ENCODE peak calls at places on chromosomes 12 and 14, in six cellular contexts. One of them, this sample, is unnamed. For H3K36me3, the result is how much of the 10 kb centered on the place peaks cover.

GRCh38 chr14:72781476-72782181 is 112.3 kb downstream of the DPF3 start:
- DNase-seq in PC-3: peak
- DNase-seq in stomach: no peak
- DNase-seq in adrenal gland: no peak
- DNase-seq in body of pancreas: no peak
- DNase-seq in right lobe of liver: no peak
- DNase-seq in this sample: no peak

GRCh38 chr14:37595809-37596595 is 573 bp downstream of the TTC6 start:
- DNase-seq in PC-3: peak
- DNase-seq in adrenal gland: no peak
- DNase-seq in body of pancreas: peak
- DNase-seq in stomach: peak
- DNase-seq in right lobe of liver: peak
- DNase-seq in this sample: peak

GRCh38 chr12:124397399-124397679 is 102.4 kb downstream of the RFLNA start:
- DNase-seq in stomach: no peak
- DNase-seq in right lobe of liver: no peak
- DNase-seq in PC-3: no peak
- DNase-seq in adrenal gland: peak
- DNase-seq in body of pancreas: no peak
- DNase-seq in this sample: no peak

GRCh38 chr12:94660436-94660835 is 10.1 kb upstream of the TMCC3 start:
- DNase-seq in body of pancreas: no peak
- DNase-seq in right lobe of liver: no peak
- DNase-seq in stomach: no peak
- DNase-seq in adrenal gland: no peak
- DNase-seq in PC-3: no peak
- DNase-seq in this sample: no peak

GRCh38 chr12:109286252-109286651 is 22.8 kb downstream of the FOXN4 start:
- DNase-seq in adrenal gland: no peak
- DNase-seq in body of pancreas: no peak
- DNase-seq in stomach: no peak
- DNase-seq in PC-3: no peak
- DNase-seq in right lobe of liver: no peak
- DNase-seq in this sample: no peak

GRCh38 chr12:119375619-119376018 is 41.1 kb downstream of the CCDC60 start:
- DNase-seq in adrenal gland: no peak
- DNase-seq in body of pancreas: no peak
- DNase-seq in right lobe of liver: no peak
- DNase-seq in PC-3: no peak
- DNase-seq in stomach: no peak
- DNase-seq in this sample: no peak

GRCh38 chr14:39492267-39492666 is 60.0 kb upstream of the FBXO33 start:
- DNase-seq in adrenal gland: no peak
- DNase-seq in right lobe of liver: no peak
- DNase-seq in stomach: no peak
- DNase-seq in PC-3: peak
- DNase-seq in body of pancreas: no peak
- DNase-seq in this sample: peak

GRCh38 chr14:32078794-32079663 is 1.9 kb downstream of the ARHGAP5 start:
- DNase-seq in adrenal gland: no peak
- DNase-seq in stomach: no peak
- DNase-seq in body of pancreas: no peak
- DNase-seq in PC-3: peak
- DNase-seq in right lobe of liver: no peak
- DNase-seq in this sample: no peak

GRCh38 chr12:19561411-19561961 is 122.2 kb downstream of the AEBP2 start:
- DNase-seq in adrenal gland: no peak
- DNase-seq in stomach: no peak
- DNase-seq in body of pancreas: no peak
- DNase-seq in PC-3: no peak
- DNase-seq in right lobe of liver: no peak
- DNase-seq in this sample: no peak

GRCh38 chr14:72599579-72600470 is 294.1 kb downstream of the DPF3 start:
- DNase-seq in adrenal gland: no peak
- DNase-seq in body of pancreas: no peak
- DNase-seq in stomach: no peak
- DNase-seq in right lobe of liver: no peak
- DNase-seq in PC-3: no peak
- DNase-seq in this sample: no peak

GRCh38 chr12:28388879-28389278 is 198.6 kb downstream of the CCDC91 start:
- DNase-seq in PC-3: peak
- DNase-seq in stomach: no peak
- DNase-seq in body of pancreas: no peak
- DNase-seq in right lobe of liver: no peak
- DNase-seq in adrenal gland: no peak
- DNase-seq in this sample: no peak

GRCh38 chr12:62259311-62259992 is 752 bp upstream of the USP15 start:
- DNase-seq in stomach: no peak
- DNase-seq in PC-3: peak
- DNase-seq in right lobe of liver: no peak
- DNase-seq in body of pancreas: peak
- DNase-seq in adrenal gland: no peak
- DNase-seq in this sample: no peak

GRCh38 chr12:26319511-26319910 is 124.1 kb downstream of the SSPN start:
- DNase-seq in adrenal gland: peak
- DNase-seq in body of pancreas: peak
- DNase-seq in stomach: no peak
- DNase-seq in PC-3: peak
- DNase-seq in right lobe of liver: no peak
- DNase-seq in this sample: peak

GRCh38 chr12:113396200-113396599 is 7.5 kb downstream of the SDS start:
- DNase-seq in stomach: no peak
- DNase-seq in right lobe of liver: no peak
- DNase-seq in adrenal gland: no peak
- DNase-seq in PC-3: no peak
- DNase-seq in body of pancreas: no peak
- DNase-seq in this sample: no peak
- H3K27ac ChIP-seq in stomach: no peak
- H3K27ac ChIP-seq in right lobe of liver: no peak
- H3K27ac ChIP-seq in adrenal gland: no peak
- H3K27ac ChIP-seq in PC-3: no peak
- H3K27ac ChIP-seq in body of pancreas: no peak
- H3K27ac ChIP-seq in this sample: no peak

DNA sequence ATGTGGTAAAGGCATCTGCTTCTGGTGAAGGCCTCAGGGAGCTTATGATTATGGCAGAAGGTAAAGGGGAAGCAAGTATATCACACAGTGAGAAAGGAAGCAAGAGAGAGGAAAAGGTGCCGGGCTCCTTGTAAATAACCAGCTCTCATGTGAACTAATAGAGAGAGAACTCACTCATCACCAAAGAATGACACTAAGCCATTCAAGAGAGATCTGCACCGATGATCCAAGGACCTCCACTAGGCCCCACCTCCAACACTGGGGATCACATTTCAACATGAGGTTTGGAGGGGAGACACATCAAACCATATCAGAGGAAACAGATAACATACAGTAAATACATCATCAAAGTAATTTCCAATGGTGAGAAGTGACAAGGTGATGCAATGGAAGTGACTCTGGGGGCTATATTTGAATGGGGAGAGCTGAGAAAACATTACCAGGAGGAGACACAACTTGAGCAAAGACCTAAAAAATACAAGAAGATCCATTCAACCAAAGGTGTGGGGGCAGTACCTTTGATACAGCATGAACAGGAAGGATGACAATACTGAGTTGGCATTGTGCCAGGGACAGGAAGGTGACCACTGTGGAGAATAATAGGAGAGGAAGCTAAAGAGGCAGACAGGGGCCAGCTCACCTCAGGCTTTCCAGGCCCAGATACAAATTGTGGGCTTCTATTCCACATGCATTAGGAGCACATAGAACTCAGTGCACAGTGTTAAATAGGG is 134.4 kb upstream of the GRIP1 start:
- DNase-seq in PC-3: peak
- DNase-seq in adrenal gland: no peak
- DNase-seq in right lobe of liver: no peak
- DNase-seq in stomach: no peak
- DNase-seq in body of pancreas: no peak
- DNase-seq in this sample: peak
- H3K4me3 ChIP-seq in PC-3: no peak
- H3K4me3 ChIP-seq in adrenal gland: no peak
- H3K4me3 ChIP-seq in right lobe of liver: no peak
- H3K4me3 ChIP-seq in stomach: no peak
- H3K4me3 ChIP-seq in body of pancreas: no peak
- H3K4me3 ChIP-seq in this sample: no peak

GRCh38 chr12:13211191-13211858 is 14.8 kb downstream of the EMP1 start:
- DNase-seq in body of pancreas: no peak
- DNase-seq in right lobe of liver: no peak
- DNase-seq in stomach: no peak
- DNase-seq in PC-3: peak
- DNase-seq in adrenal gland: no peak
- DNase-seq in this sample: no peak

GRCh38 chr12:13218641-13219040 is 22.1 kb downstream of the EMP1 start:
- DNase-seq in body of pancreas: no peak
- DNase-seq in right lobe of liver: no peak
- DNase-seq in PC-3: no peak
- DNase-seq in adrenal gland: no peak
- DNase-seq in stomach: no peak
- DNase-seq in this sample: no peak

GRCh38 chr12:13211859-13212664 is 15.5 kb downstream of the EMP1 start:
- DNase-seq in adrenal gland: peak
- DNase-seq in body of pancreas: peak
- DNase-seq in stomach: peak
- DNase-seq in right lobe of liver: peak
- DNase-seq in PC-3: peak
- DNase-seq in this sample: peak

GRCh38 chr12:13219320-13219719 is 22.8 kb downstream of the EMP1 start:
- DNase-seq in stomach: no peak
- DNase-seq in right lobe of liver: no peak
- DNase-seq in body of pancreas: no peak
- DNase-seq in adrenal gland: no peak
- DNase-seq in PC-3: no peak
- DNase-seq in this sample: no peak

DNA sequence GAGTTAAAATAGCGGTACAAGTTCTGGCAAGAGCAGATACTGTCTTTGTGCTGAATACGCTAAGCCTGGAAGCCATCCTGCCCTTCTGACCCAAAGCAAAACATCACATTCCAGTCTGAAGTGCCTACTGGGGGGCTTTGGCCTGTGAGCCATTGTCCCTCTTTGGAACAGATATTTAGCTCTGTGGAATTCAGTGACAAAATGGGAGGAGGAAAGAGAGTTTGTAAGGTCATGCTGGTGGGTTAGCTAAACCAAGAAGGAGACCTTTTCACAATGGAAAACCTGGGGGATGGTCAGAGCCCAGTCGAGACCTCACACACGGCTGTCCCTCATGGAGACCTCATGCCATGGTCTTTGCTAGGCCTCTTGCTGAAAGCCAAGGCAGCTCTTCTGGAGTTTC is 18.5 kb downstream of the EMP1 start:
- DNase-seq in adrenal gland: no peak
- DNase-seq in PC-3: no peak
- DNase-seq in right lobe of liver: no peak
- DNase-seq in stomach: no peak
- DNase-seq in body of pancreas: no peak
- DNase-seq in this sample: no peak
- H3K36me3 ChIP-seq in adrenal gland: under half
- H3K36me3 ChIP-seq in PC-3: half or more
- H3K36me3 ChIP-seq in right lobe of liver: under half
- H3K36me3 ChIP-seq in stomach: half or more
- H3K36me3 ChIP-seq in body of pancreas: under half
- H3K36me3 ChIP-seq in this sample: under half

GRCh38 chr12:51643951-51644350 is 52.9 kb downstream of the SCN8A start:
- DNase-seq in right lobe of liver: no peak
- DNase-seq in stomach: no peak
- DNase-seq in adrenal gland: no peak
- DNase-seq in body of pancreas: no peak
- DNase-seq in PC-3: no peak
- DNase-seq in this sample: no peak

GRCh38 chr12:51653431-51653830 is 62.4 kb downstream of the SCN8A start:
- DNase-seq in right lobe of liver: no peak
- DNase-seq in adrenal gland: no peak
- DNase-seq in body of pancreas: no peak
- DNase-seq in stomach: no peak
- DNase-seq in PC-3: no peak
- DNase-seq in this sample: no peak

GRCh38 chr12:51642286-51642685 is 51.3 kb downstream of the SCN8A start:
- DNase-seq in stomach: no peak
- DNase-seq in PC-3: no peak
- DNase-seq in adrenal gland: no peak
- DNase-seq in right lobe of liver: no peak
- DNase-seq in body of pancreas: no peak
- DNase-seq in this sample: no peak

GRCh38 chr12:51647647-51648046 is 56.6 kb downstream of the SCN8A start:
- DNase-seq in body of pancreas: no peak
- DNase-seq in right lobe of liver: no peak
- DNase-seq in adrenal gland: no peak
- DNase-seq in stomach: no peak
- DNase-seq in PC-3: no peak
- DNase-seq in this sample: no peak
- H3K27ac ChIP-seq in body of pancreas: no peak
- H3K27ac ChIP-seq in right lobe of liver: no peak
- H3K27ac ChIP-seq in adrenal gland: no peak
- H3K27ac ChIP-seq in stomach: no peak
- H3K27ac ChIP-seq in PC-3: no peak
- H3K27ac ChIP-seq in this sample: no peak

This sample was measured in SJCRH30.